ENCODE peak calls at places on chromosome 3, in four cellular contexts. E is neuronal stem cell, Z is trophoblast cell, D is mesenchymal stem cell. V is an unnamed sample.

GRCh38 chr3:71428841-71429609 is 154.5 kb downstream of the FOXP1 start:
- DNase-seq in Z (peak; percentile 50), D (no peak), E (no peak), V (no peak)

GRCh38 chr3:16316847-16317560 is 52.0 kb downstream of the OXNAD1 start:
- DNase-seq in D (no peak), Z (no peak), E (no peak), V (no peak)

GRCh38 chr3:110301781-110302180 is 769.8 kb upstream of the NECTIN3 start:
- DNase-seq in Z (no peak), D (no peak), E (no peak), V (no peak)

GRCh38 chr3:156433910-156434309 is 121.0 kb downstream of the SSR3 start:
- DNase-seq in D (peak; percentile 45), E (no peak), Z (no peak), V (no peak)

GRCh38 chr3:166785851-166786250 is 594.2 kb downstream of the ZBBX start:
- DNase-seq in Z (peak; percentile 4), D (no peak), E (no peak), V (no peak)

GRCh38 chr3:52232279-52233107 is 6.5 kb downstream of the TWF2 start:
- DNase-seq in D (no peak), Z (no peak), E (no peak), V (no peak)

GRCh38 chr3:37569991-37570390 is 291.7 kb upstream of the CTDSPL start:
- DNase-seq in D (no peak), Z (no peak), E (no peak), V (no peak)

GRCh38 chr3:111712294-111713180 is 117.4 kb upstream of the ZBED2 start:
- DNase-seq in D (no peak), E (no peak), Z (no peak), V (no peak)

GRCh38 chr3:46892285-46893145 is 15.0 kb downstream of the PTH1R start:
- DNase-seq in Z (peak; percentile 30), E (peak; percentile 69), D (peak; percentile 69), V (peak; percentile 58)

GRCh38 chr3:50238549-50239026 is 2.6 kb downstream of the GNAI2 start:
- DNase-seq in E (no peak), D (no peak), Z (no peak), V (no peak)

GRCh38 chr3:123505820-123506219 is 56.9 kb upstream of the ADCY5 start:
- DNase-seq in E (no peak), Z (no peak), D (no peak), V (no peak)

GRCh38 chr3:36635731-36636130 is 128.6 kb downstream of the DCLK3 start:
- DNase-seq in D (no peak), E (no peak), Z (no peak), V (no peak)

GRCh38 chr3:124800511-124801374 is 70.5 kb downstream of the UMPS start:
- DNase-seq in Z (no peak), E (no peak), D (peak; percentile 81), V (no peak)

GRCh38 chr3:120587326-120587840 is 8.8 kb upstream of the NDUFB4 start:
- DNase-seq in D (no peak), Z (no peak), E (no peak), V (no peak)

GRCh38 chr3:116267139-116267538 is 178.1 kb downstream of the LSAMP start:
- DNase-seq in E (no peak), Z (no peak), D (no peak), V (no peak)

GRCh38 chr3:19576343-19576742 is 357.7 kb downstream of the EFHB start:
- DNase-seq in D (no peak), E (no peak), Z (no peak), V (no peak)

GRCh38 chr3:30472090-30472489 is 134.3 kb upstream of the TGFBR2 start:
- DNase-seq in Z (no peak), E (no peak), D (no peak), V (no peak)

GRCh38 chr3:30475038-30475808 is 131.2 kb upstream of the TGFBR2 start:
- DNase-seq in Z (peak; percentile 21), D (no peak), E (no peak), V (no peak)

GRCh38 chr3:30471076-30471475 is 135.3 kb upstream of the TGFBR2 start:
- DNase-seq in D (no peak), E (no peak), Z (peak; percentile 60), V (no peak)

GRCh38 chr3:30475809-30476178 is 130.6 kb upstream of the TGFBR2 start:
- DNase-seq in Z (no peak), D (no peak), E (no peak), V (no peak)

DNA sequence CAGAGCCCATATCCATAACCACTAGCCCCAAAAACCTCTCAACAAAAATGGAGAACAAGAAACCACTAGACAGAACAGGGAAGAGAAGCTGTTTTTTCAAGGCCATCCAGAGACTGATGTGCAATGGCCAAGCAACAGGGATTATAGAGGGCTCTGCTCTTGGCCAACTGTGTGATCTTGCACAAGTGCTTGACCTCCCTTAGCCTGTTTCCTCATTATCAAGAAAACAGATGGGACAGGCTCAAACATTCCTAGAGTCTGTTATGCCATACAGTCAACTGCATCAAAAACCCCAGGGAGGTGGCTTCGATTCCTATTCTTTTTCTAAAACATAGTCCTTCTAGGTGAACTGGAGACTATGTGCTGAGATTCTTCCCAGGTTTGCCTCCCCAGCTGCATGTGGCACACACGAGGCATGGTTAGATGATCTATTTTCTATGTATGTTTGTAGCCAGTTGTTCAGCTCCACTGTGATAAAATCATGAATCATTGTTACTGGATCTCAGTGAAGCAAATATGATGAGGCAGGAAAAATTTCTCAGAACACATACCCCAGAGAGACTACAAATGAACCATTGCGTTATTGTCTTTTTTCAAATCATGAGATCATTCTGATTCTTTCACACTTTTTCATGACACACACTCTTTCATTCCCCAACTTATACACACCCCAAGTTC is 132.9 kb upstream of the TGFBR2 start:
- DNase-seq in E (no peak), Z (peak; percentile 35), D (peak; percentile 77), V (no peak)
- H3K18ac ChIP-seq in E (no peak overlapping the region), Z (no peak overlapping the region), D (peak overlapping the region; percentile 44), V (no peak overlapping the region)

DNA sequence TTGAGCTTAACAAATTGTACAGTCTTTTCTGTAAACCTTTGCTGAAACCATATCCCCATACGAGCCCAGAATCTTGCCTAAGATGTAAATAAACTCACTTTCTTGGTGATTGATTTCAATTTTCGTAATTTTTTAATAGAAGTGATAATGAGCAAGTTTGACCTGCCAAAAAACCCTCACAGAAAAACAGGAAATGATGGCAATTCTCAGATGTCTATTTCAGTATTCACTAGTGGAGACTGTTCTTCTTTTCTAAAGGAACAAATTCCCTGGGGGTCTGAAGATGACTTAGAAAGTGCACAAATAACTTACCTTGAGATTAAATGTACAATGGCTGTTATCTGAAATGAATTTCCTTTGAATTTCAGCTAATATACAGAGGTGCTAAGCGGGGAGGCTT is 116.5 kb upstream of the CMC1 start:
- DNase-seq in Z (no peak), E (no peak), D (no peak), V (no peak)
- H3K4me3 ChIP-seq in Z (no peak overlapping the region), E (no peak overlapping the region), D (no peak overlapping the region), V (no peak overlapping the region)

GRCh38 chr3:176914764-176915163 is 282.5 kb downstream of the TBL1XR1 start:
- DNase-seq in E (no peak), Z (no peak), D (no peak), V (no peak)

GRCh38 chr3:176919836-176920760 is 277.2 kb downstream of the TBL1XR1 start:
- DNase-seq in E (no peak), D (peak; percentile 93), Z (peak; percentile 55), V (no peak)

GRCh38 chr3:176920806-176921205 is 276.5 kb downstream of the TBL1XR1 start:
- DNase-seq in D (no peak), E (no peak), Z (no peak), V (no peak)

GRCh38 chr3:176916777-176917176 is 280.5 kb downstream of the TBL1XR1 start:
- DNase-seq in D (no peak), Z (peak; percentile 94), E (no peak), V (peak; percentile 54)
- H2BK12ac ChIP-seq in D (no peak overlapping the region), Z (no peak overlapping the region), E (no peak overlapping the region), V (peak overlapping the region; percentile 96)

DNA sequence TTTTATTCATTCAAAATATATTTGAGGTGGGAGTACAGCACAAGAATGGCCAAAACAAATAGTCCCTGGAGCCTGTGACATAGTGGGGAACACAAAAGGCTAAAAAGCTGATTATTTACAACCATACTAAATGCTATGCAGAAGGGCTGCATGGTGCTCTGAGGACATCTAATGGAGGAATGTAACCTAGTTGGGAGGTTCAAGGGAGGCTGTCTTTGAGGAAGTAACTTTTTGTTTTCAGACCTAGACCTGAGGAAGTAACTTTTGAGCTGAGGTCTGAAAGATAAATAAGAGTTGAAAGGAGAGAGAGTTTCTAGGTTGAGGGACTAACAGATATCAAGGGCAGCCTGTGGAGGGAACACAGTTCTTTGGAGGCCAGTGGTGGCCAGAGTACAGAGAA is 34.8 kb upstream of the RASA2 start:
- DNase-seq in D (peak; percentile 73), Z (no peak), E (peak; percentile 31), V (no peak)
- H3K18ac ChIP-seq in D (no peak overlapping the region), Z (no peak overlapping the region), E (no peak overlapping the region), V (no peak overlapping the region)

DNA sequence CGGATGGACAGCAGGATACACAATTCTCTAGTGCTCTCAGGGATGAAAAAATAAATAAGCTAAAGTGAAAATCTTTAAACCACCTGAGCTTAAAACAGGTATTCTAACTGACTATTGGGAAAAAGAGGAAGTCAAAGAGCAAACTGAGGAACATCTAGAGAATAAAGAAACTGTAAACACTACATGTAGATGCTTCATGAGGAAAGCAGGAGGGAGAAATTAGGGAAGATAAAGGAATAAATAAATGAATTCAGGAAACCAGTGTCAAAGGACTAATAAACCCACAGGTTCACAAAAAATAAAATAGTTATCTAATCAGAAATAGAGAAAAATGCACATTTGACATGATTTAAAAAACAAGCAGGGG is 525 bp upstream of the MCCC1 start:
- DNase-seq in D (no peak), E (no peak), Z (no peak), V (no peak)
- H3K4me3 ChIP-seq in D (no peak overlapping the region), E (peak overlapping the region; percentile 78), Z (no peak overlapping the region), V (peak overlapping the region; percentile 83)

GRCh38 chr3:117600666-117601065 is 891.1 kb downstream of the TUSC7 start:
- DNase-seq in D (no peak), Z (no peak), E (no peak), V (no peak)
- H2BK12ac ChIP-seq in D (no peak overlapping the region), Z (no peak overlapping the region), E (no peak overlapping the region), V (no peak overlapping the region)

GRCh38 chr3:100226712-100227429 is 33.9 kb upstream of the TBC1D23 start:
- DNase-seq in E (no peak), Z (no peak), D (peak; percentile 81), V (no peak)

GRCh38 chr3:100230715-100231114 is 30.1 kb upstream of the TBC1D23 start:
- DNase-seq in D (no peak), E (no peak), Z (no peak), V (no peak)

GRCh38 chr3:100225883-100226282 is 34.9 kb upstream of the TBC1D23 start:
- DNase-seq in Z (no peak), E (no peak), D (peak; percentile 33), V (no peak)

GRCh38 chr3:100234364-100234763 is 26.4 kb upstream of the TBC1D23 start:
- DNase-seq in E (no peak), D (no peak), Z (no peak), V (peak; percentile 19)

DNA sequence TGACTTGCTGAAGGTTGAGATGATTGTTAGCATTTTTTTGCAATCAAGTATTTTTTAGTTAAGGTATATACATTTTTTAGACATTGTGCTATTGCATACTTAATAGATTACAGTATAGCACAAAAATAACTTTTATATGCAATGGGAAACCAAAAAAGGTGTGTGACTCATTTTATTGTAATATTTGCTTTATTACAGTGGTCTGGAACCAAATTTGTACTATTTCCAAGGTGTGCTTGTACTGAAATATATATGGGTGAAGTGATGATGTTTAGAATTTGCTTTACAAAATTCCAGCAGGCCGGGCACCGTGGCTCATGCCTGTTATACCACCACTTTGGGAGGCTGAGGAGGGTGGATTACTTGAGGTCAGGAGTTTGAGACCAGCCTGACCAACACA is 29.1 kb upstream of the TBC1D23 start:
- DNase-seq in E (no peak), Z (no peak), D (no peak), V (no peak)
- H3K18ac ChIP-seq in E (no peak overlapping the region), Z (no peak overlapping the region), D (no peak overlapping the region), V (no peak overlapping the region)

V was measured in H1.